ENCODE peak calls at places on chromosomes 12 and 14, in nine cellular contexts. One of them, this sample, is unnamed.

GRCh38 chr12:132229926-132230325 is 85.7 kb downstream of the NOC4L start:
- DNase-seq in NB4: no peak
- DNase-seq in ACHN: no peak
- DNase-seq in heart right ventricle: no peak
- DNase-seq in pons: no peak
- DNase-seq in foreskin keratinocyte: no peak
- DNase-seq in stimulated activated CD4-positive, alpha-beta T cell treated with anti-CD3 and anti-CD28 coated beads, Interleukin-1b, Interleukin-23, amount 100 ng/mL, for 24 hours: no peak
- DNase-seq in foreskin fibroblast: no peak
- DNase-seq in MV-4-11: no peak
- DNase-seq in this sample: no peak

GRCh38 chr14:81400202-81400678 is at the start of gene STON2:
- DNase-seq in NB4: peak; percentile 67
- DNase-seq in foreskin fibroblast: peak; percentile 69
- DNase-seq in pons: peak; percentile 48
- DNase-seq in stimulated activated CD4-positive, alpha-beta T cell treated with anti-CD3 and anti-CD28 coated beads, Interleukin-1b, Interleukin-23, amount 100 ng/mL, for 24 hours: no peak
- DNase-seq in ACHN: peak; percentile 54
- DNase-seq in MV-4-11: peak; percentile 70
- DNase-seq in heart right ventricle: peak; percentile 19
- DNase-seq in foreskin keratinocyte: peak; percentile 92
- DNase-seq in this sample: no peak

GRCh38 chr12:90090929-90091651 is 382.5 kb upstream of the ATP2B1 start:
- DNase-seq in ACHN: peak; percentile 88
- DNase-seq in foreskin keratinocyte: peak; percentile 99
- DNase-seq in foreskin fibroblast: peak; percentile 98
- DNase-seq in MV-4-11: peak; percentile 67
- DNase-seq in heart right ventricle: no peak
- DNase-seq in pons: no peak
- DNase-seq in NB4: peak; percentile 68
- DNase-seq in stimulated activated CD4-positive, alpha-beta T cell treated with anti-CD3 and anti-CD28 coated beads, Interleukin-1b, Interleukin-23, amount 100 ng/mL, for 24 hours: no peak
- DNase-seq in this sample: peak; percentile 76

GRCh38 chr12:63843613-63844390 is 698 bp upstream of the SRGAP1 start:
- DNase-seq in pons: peak; percentile 94
- DNase-seq in ACHN: peak; percentile 98
- DNase-seq in foreskin fibroblast: peak; percentile 99
- DNase-seq in stimulated activated CD4-positive, alpha-beta T cell treated with anti-CD3 and anti-CD28 coated beads, Interleukin-1b, Interleukin-23, amount 100 ng/mL, for 24 hours: peak; percentile 65
- DNase-seq in foreskin keratinocyte: peak; percentile 78
- DNase-seq in NB4: peak; percentile 94
- DNase-seq in heart right ventricle: peak; percentile 93
- DNase-seq in MV-4-11: peak; percentile 74
- DNase-seq in this sample: peak; percentile 93

GRCh38 chr12:5094986-5095385 is 51.3 kb downstream of the KCNA5 start:
- DNase-seq in ACHN: no peak
- DNase-seq in pons: no peak
- DNase-seq in stimulated activated CD4-positive, alpha-beta T cell treated with anti-CD3 and anti-CD28 coated beads, Interleukin-1b, Interleukin-23, amount 100 ng/mL, for 24 hours: no peak
- DNase-seq in foreskin fibroblast: no peak
- DNase-seq in heart right ventricle: no peak
- DNase-seq in foreskin keratinocyte: no peak
- DNase-seq in MV-4-11: no peak
- DNase-seq in NB4: no peak
- DNase-seq in this sample: no peak

GRCh38 chr12:63899396-63899795 is 54.9 kb downstream of the SRGAP1 start:
- DNase-seq in stimulated activated CD4-positive, alpha-beta T cell treated with anti-CD3 and anti-CD28 coated beads, Interleukin-1b, Interleukin-23, amount 100 ng/mL, for 24 hours: no peak
- DNase-seq in ACHN: no peak
- DNase-seq in foreskin keratinocyte: no peak
- DNase-seq in NB4: no peak
- DNase-seq in foreskin fibroblast: no peak
- DNase-seq in MV-4-11: peak; percentile 9
- DNase-seq in pons: no peak
- DNase-seq in heart right ventricle: no peak
- DNase-seq in this sample: no peak

GRCh38 chr12:67367843-67368242 is 98.7 kb downstream of the CAND1 start:
- DNase-seq in foreskin keratinocyte: no peak
- DNase-seq in foreskin fibroblast: peak; percentile 46
- DNase-seq in MV-4-11: no peak
- DNase-seq in NB4: no peak
- DNase-seq in pons: no peak
- DNase-seq in heart right ventricle: no peak
- DNase-seq in ACHN: no peak
- DNase-seq in stimulated activated CD4-positive, alpha-beta T cell treated with anti-CD3 and anti-CD28 coated beads, Interleukin-1b, Interleukin-23, amount 100 ng/mL, for 24 hours: no peak
- DNase-seq in this sample: no peak

GRCh38 chr14:68392393-68393085 is 400.3 kb downstream of the ZFP36L1 start:
- DNase-seq in MV-4-11: peak; percentile 89
- DNase-seq in stimulated activated CD4-positive, alpha-beta T cell treated with anti-CD3 and anti-CD28 coated beads, Interleukin-1b, Interleukin-23, amount 100 ng/mL, for 24 hours: no peak
- DNase-seq in foreskin fibroblast: peak; percentile 52
- DNase-seq in ACHN: no peak
- DNase-seq in heart right ventricle: peak; percentile 50
- DNase-seq in NB4: peak; percentile 34
- DNase-seq in foreskin keratinocyte: no peak
- DNase-seq in pons: peak; percentile 85
- DNase-seq in this sample: no peak

GRCh38 chr14:101226603-101227425 is 323.3 kb upstream of the RTL1 start:
- DNase-seq in pons: no peak
- DNase-seq in stimulated activated CD4-positive, alpha-beta T cell treated with anti-CD3 and anti-CD28 coated beads, Interleukin-1b, Interleukin-23, amount 100 ng/mL, for 24 hours: no peak
- DNase-seq in foreskin keratinocyte: no peak
- DNase-seq in foreskin fibroblast: no peak
- DNase-seq in NB4: no peak
- DNase-seq in ACHN: no peak
- DNase-seq in MV-4-11: no peak
- DNase-seq in heart right ventricle: no peak
- DNase-seq in this sample: no peak

GRCh38 chr12:75750950-75751349 is 239.5 kb upstream of the KRR1 start:
- DNase-seq in MV-4-11: no peak
- DNase-seq in stimulated activated CD4-positive, alpha-beta T cell treated with anti-CD3 and anti-CD28 coated beads, Interleukin-1b, Interleukin-23, amount 100 ng/mL, for 24 hours: no peak
- DNase-seq in ACHN: peak; percentile 21
- DNase-seq in NB4: no peak
- DNase-seq in heart right ventricle: no peak
- DNase-seq in pons: no peak
- DNase-seq in foreskin keratinocyte: no peak
- DNase-seq in foreskin fibroblast: peak; percentile 78
- DNase-seq in this sample: no peak

GRCh38 chr12:56601503-56601902 is 28.6 kb downstream of the BAZ2A start:
- DNase-seq in NB4: peak; percentile 57
- DNase-seq in stimulated activated CD4-positive, alpha-beta T cell treated with anti-CD3 and anti-CD28 coated beads, Interleukin-1b, Interleukin-23, amount 100 ng/mL, for 24 hours: no peak
- DNase-seq in foreskin keratinocyte: no peak
- DNase-seq in foreskin fibroblast: no peak
- DNase-seq in ACHN: peak; percentile 38
- DNase-seq in heart right ventricle: peak; percentile 37
- DNase-seq in pons: no peak
- DNase-seq in MV-4-11: no peak
- DNase-seq in this sample: no peak

GRCh38 chr12:2074792-2075191 is 22.0 kb downstream of the CACNA1C start:
- DNase-seq in foreskin keratinocyte: no peak
- DNase-seq in NB4: no peak
- DNase-seq in stimulated activated CD4-positive, alpha-beta T cell treated with anti-CD3 and anti-CD28 coated beads, Interleukin-1b, Interleukin-23, amount 100 ng/mL, for 24 hours: no peak
- DNase-seq in foreskin fibroblast: no peak
- DNase-seq in MV-4-11: no peak
- DNase-seq in pons: no peak
- DNase-seq in ACHN: no peak
- DNase-seq in heart right ventricle: no peak
- DNase-seq in this sample: no peak

GRCh38 chr12:59626382-59626781 is 30.6 kb downstream of the SLC16A7 start:
- DNase-seq in heart right ventricle: no peak
- DNase-seq in MV-4-11: no peak
- DNase-seq in pons: no peak
- DNase-seq in foreskin keratinocyte: peak; percentile 83
- DNase-seq in stimulated activated CD4-positive, alpha-beta T cell treated with anti-CD3 and anti-CD28 coated beads, Interleukin-1b, Interleukin-23, amount 100 ng/mL, for 24 hours: no peak
- DNase-seq in NB4: no peak
- DNase-seq in foreskin fibroblast: peak; percentile 46
- DNase-seq in ACHN: no peak
- DNase-seq in this sample: no peak

GRCh38 chr14:59026086-59026485 is 162.4 kb upstream of the DAAM1 start:
- DNase-seq in stimulated activated CD4-positive, alpha-beta T cell treated with anti-CD3 and anti-CD28 coated beads, Interleukin-1b, Interleukin-23, amount 100 ng/mL, for 24 hours: no peak
- DNase-seq in foreskin fibroblast: peak; percentile 30
- DNase-seq in pons: no peak
- DNase-seq in ACHN: no peak
- DNase-seq in heart right ventricle: no peak
- DNase-seq in foreskin keratinocyte: no peak
- DNase-seq in NB4: no peak
- DNase-seq in MV-4-11: no peak
- DNase-seq in this sample: no peak

GRCh38 chr12:19171731-19172130 is 42.2 kb downstream of the PLEKHA5 start:
- DNase-seq in foreskin fibroblast: peak; percentile 19
- DNase-seq in foreskin keratinocyte: no peak
- DNase-seq in ACHN: no peak
- DNase-seq in pons: no peak
- DNase-seq in heart right ventricle: no peak
- DNase-seq in NB4: no peak
- DNase-seq in stimulated activated CD4-positive, alpha-beta T cell treated with anti-CD3 and anti-CD28 coated beads, Interleukin-1b, Interleukin-23, amount 100 ng/mL, for 24 hours: no peak
- DNase-seq in MV-4-11: no peak
- DNase-seq in this sample: no peak

GRCh38 chr12:66035289-66035961 is 95.1 kb downstream of the LLPH start:
- DNase-seq in heart right ventricle: no peak
- DNase-seq in pons: no peak
- DNase-seq in foreskin keratinocyte: peak; percentile 61
- DNase-seq in MV-4-11: peak; percentile 16
- DNase-seq in stimulated activated CD4-positive, alpha-beta T cell treated with anti-CD3 and anti-CD28 coated beads, Interleukin-1b, Interleukin-23, amount 100 ng/mL, for 24 hours: no peak
- DNase-seq in ACHN: peak; percentile 85
- DNase-seq in NB4: peak; percentile 69
- DNase-seq in foreskin fibroblast: peak; percentile 78
- DNase-seq in this sample: no peak

GRCh38 chr12:19198272-19198671 is 68.7 kb downstream of the PLEKHA5 start:
- DNase-seq in ACHN: no peak
- DNase-seq in stimulated activated CD4-positive, alpha-beta T cell treated with anti-CD3 and anti-CD28 coated beads, Interleukin-1b, Interleukin-23, amount 100 ng/mL, for 24 hours: no peak
- DNase-seq in pons: no peak
- DNase-seq in heart right ventricle: no peak
- DNase-seq in foreskin fibroblast: peak; percentile 64
- DNase-seq in foreskin keratinocyte: peak; percentile 89
- DNase-seq in NB4: no peak
- DNase-seq in MV-4-11: no peak
- DNase-seq in this sample: no peak

GRCh38 chr12:8499616-8500015 is 13.7 kb upstream of the CLEC4D start:
- DNase-seq in MV-4-11: no peak
- DNase-seq in foreskin fibroblast: no peak
- DNase-seq in stimulated activated CD4-positive, alpha-beta T cell treated with anti-CD3 and anti-CD28 coated beads, Interleukin-1b, Interleukin-23, amount 100 ng/mL, for 24 hours: no peak
- DNase-seq in ACHN: no peak
- DNase-seq in NB4: peak; percentile 32
- DNase-seq in heart right ventricle: no peak
- DNase-seq in pons: no peak
- DNase-seq in foreskin keratinocyte: peak; percentile 5
- DNase-seq in this sample: no peak

GRCh38 chr12:106978035-106978800 is 8.7 kb downstream of the MTERF2 start:
- DNase-seq in ACHN: no peak
- DNase-seq in stimulated activated CD4-positive, alpha-beta T cell treated with anti-CD3 and anti-CD28 coated beads, Interleukin-1b, Interleukin-23, amount 100 ng/mL, for 24 hours: no peak
- DNase-seq in heart right ventricle: peak; percentile 77
- DNase-seq in MV-4-11: no peak
- DNase-seq in foreskin keratinocyte: no peak
- DNase-seq in NB4: no peak
- DNase-seq in foreskin fibroblast: peak; percentile 67
- DNase-seq in pons: peak; percentile 55
- DNase-seq in this sample: peak; percentile 70

GRCh38 chr12:62581288-62582064 is 114.8 kb downstream of the MON2 start:
- DNase-seq in NB4: peak; percentile 73
- DNase-seq in foreskin keratinocyte: peak; percentile 33
- DNase-seq in ACHN: peak; percentile 73
- DNase-seq in stimulated activated CD4-positive, alpha-beta T cell treated with anti-CD3 and anti-CD28 coated beads, Interleukin-1b, Interleukin-23, amount 100 ng/mL, for 24 hours: no peak
- DNase-seq in foreskin fibroblast: peak; percentile 73
- DNase-seq in heart right ventricle: peak; percentile 4
- DNase-seq in pons: peak; percentile 78
- DNase-seq in MV-4-11: peak; percentile 68
- DNase-seq in this sample: peak; percentile 31

GRCh38 chr14:74962059-74962458 is 6.7 kb upstream of the PGF start:
- DNase-seq in ACHN: no peak
- DNase-seq in pons: no peak
- DNase-seq in MV-4-11: no peak
- DNase-seq in foreskin keratinocyte: no peak
- DNase-seq in foreskin fibroblast: no peak
- DNase-seq in stimulated activated CD4-positive, alpha-beta T cell treated with anti-CD3 and anti-CD28 coated beads, Interleukin-1b, Interleukin-23, amount 100 ng/mL, for 24 hours: no peak
- DNase-seq in heart right ventricle: no peak
- DNase-seq in NB4: no peak
- DNase-seq in this sample: no peak

GRCh38 chr12:52223411-52224039 is 9.5 kb upstream of the KRT7 start:
- DNase-seq in NB4: no peak
- DNase-seq in MV-4-11: no peak
- DNase-seq in ACHN: no peak
- DNase-seq in pons: no peak
- DNase-seq in heart right ventricle: no peak
- DNase-seq in stimulated activated CD4-positive, alpha-beta T cell treated with anti-CD3 and anti-CD28 coated beads, Interleukin-1b, Interleukin-23, amount 100 ng/mL, for 24 hours: no peak
- DNase-seq in foreskin keratinocyte: no peak
- DNase-seq in foreskin fibroblast: peak; percentile 68
- DNase-seq in this sample: no peak

GRCh38 chr12:125017801-125018200 is 24.4 kb downstream of the BRI3BP start:
- DNase-seq in foreskin keratinocyte: no peak
- DNase-seq in foreskin fibroblast: no peak
- DNase-seq in stimulated activated CD4-positive, alpha-beta T cell treated with anti-CD3 and anti-CD28 coated beads, Interleukin-1b, Interleukin-23, amount 100 ng/mL, for 24 hours: no peak
- DNase-seq in ACHN: no peak
- DNase-seq in MV-4-11: no peak
- DNase-seq in pons: no peak
- DNase-seq in NB4: no peak
- DNase-seq in heart right ventricle: no peak
- DNase-seq in this sample: no peak

GRCh38 chr14:75399819-75400678 is 27.8 kb upstream of the JDP2 start:
- DNase-seq in heart right ventricle: peak; percentile 89
- DNase-seq in foreskin keratinocyte: peak; percentile 88
- DNase-seq in foreskin fibroblast: peak; percentile 76
- DNase-seq in pons: peak; percentile 58
- DNase-seq in MV-4-11: peak; percentile 61
- DNase-seq in ACHN: peak; percentile 47
- DNase-seq in NB4: peak; percentile 83
- DNase-seq in stimulated activated CD4-positive, alpha-beta T cell treated with anti-CD3 and anti-CD28 coated beads, Interleukin-1b, Interleukin-23, amount 100 ng/mL, for 24 hours: no peak
- DNase-seq in this sample: no peak

GRCh38 chr12:60123443-60124000 is 527.7 kb downstream of the SLC16A7 start:
- DNase-seq in MV-4-11: no peak
- DNase-seq in heart right ventricle: no peak
- DNase-seq in stimulated activated CD4-positive, alpha-beta T cell treated with anti-CD3 and anti-CD28 coated beads, Interleukin-1b, Interleukin-23, amount 100 ng/mL, for 24 hours: no peak
- DNase-seq in foreskin keratinocyte: peak; percentile 7
- DNase-seq in ACHN: no peak
- DNase-seq in foreskin fibroblast: peak; percentile 57
- DNase-seq in NB4: no peak
- DNase-seq in pons: no peak
- DNase-seq in this sample: no peak

GRCh38 chr12:32922546-32923297 is 26.1 kb upstream of the PKP2 start:
- DNase-seq in pons: no peak
- DNase-seq in heart right ventricle: no peak
- DNase-seq in ACHN: no peak
- DNase-seq in foreskin fibroblast: no peak
- DNase-seq in stimulated activated CD4-positive, alpha-beta T cell treated with anti-CD3 and anti-CD28 coated beads, Interleukin-1b, Interleukin-23, amount 100 ng/mL, for 24 hours: no peak
- DNase-seq in foreskin keratinocyte: peak; percentile 83
- DNase-seq in MV-4-11: no peak
- DNase-seq in NB4: no peak
- DNase-seq in this sample: no peak

GRCh38 chr12:54384591-54385041 is at the start of gene ZNF385A:
- DNase-seq in NB4: peak; percentile 99
- DNase-seq in MV-4-11: peak; percentile 97
- DNase-seq in foreskin fibroblast: no peak
- DNase-seq in pons: peak; percentile 72
- DNase-seq in heart right ventricle: no peak
- DNase-seq in ACHN: no peak
- DNase-seq in foreskin keratinocyte: no peak
- DNase-seq in stimulated activated CD4-positive, alpha-beta T cell treated with anti-CD3 and anti-CD28 coated beads, Interleukin-1b, Interleukin-23, amount 100 ng/mL, for 24 hours: no peak
- DNase-seq in this sample: no peak

GRCh38 chr14:93013368-93013719 is 90.4 kb downstream of the CHGA start:
- DNase-seq in NB4: peak; percentile 43
- DNase-seq in stimulated activated CD4-positive, alpha-beta T cell treated with anti-CD3 and anti-CD28 coated beads, Interleukin-1b, Interleukin-23, amount 100 ng/mL, for 24 hours: no peak
- DNase-seq in heart right ventricle: no peak
- DNase-seq in foreskin keratinocyte: no peak
- DNase-seq in pons: no peak
- DNase-seq in MV-4-11: peak; percentile 57
- DNase-seq in ACHN: no peak
- DNase-seq in foreskin fibroblast: peak; percentile 74
- DNase-seq in this sample: no peak

GRCh38 chr14:99910337-99911268 is 117.4 kb downstream of the EML1 start:
- DNase-seq in stimulated activated CD4-positive, alpha-beta T cell treated with anti-CD3 and anti-CD28 coated beads, Interleukin-1b, Interleukin-23, amount 100 ng/mL, for 24 hours: no peak
- DNase-seq in foreskin fibroblast: peak; percentile 91
- DNase-seq in heart right ventricle: no peak
- DNase-seq in foreskin keratinocyte: peak; percentile 79
- DNase-seq in ACHN: peak; percentile 82
- DNase-seq in MV-4-11: no peak
- DNase-seq in NB4: no peak
- DNase-seq in pons: no peak
- DNase-seq in this sample: no peak

GRCh38 chr12:13024151-13024946 is 19.8 kb upstream of the FAM234B start:
- DNase-seq in MV-4-11: peak; percentile 35
- DNase-seq in ACHN: peak; percentile 63
- DNase-seq in heart right ventricle: peak; percentile 15
- DNase-seq in foreskin fibroblast: peak; percentile 82
- DNase-seq in stimulated activated CD4-positive, alpha-beta T cell treated with anti-CD3 and anti-CD28 coated beads, Interleukin-1b, Interleukin-23, amount 100 ng/mL, for 24 hours: no peak
- DNase-seq in foreskin keratinocyte: peak; percentile 28
- DNase-seq in NB4: peak; percentile 39
- DNase-seq in pons: no peak
- DNase-seq in this sample: no peak

GRCh38 chr12:66190519-66191406 is 1.7 kb downstream of the IRAK3 start:
- DNase-seq in pons: peak; percentile 34
- DNase-seq in MV-4-11: peak; percentile 63
- DNase-seq in NB4: peak; percentile 70
- DNase-seq in foreskin keratinocyte: peak; percentile 33
- DNase-seq in heart right ventricle: no peak
- DNase-seq in foreskin fibroblast: peak; percentile 61
- DNase-seq in stimulated activated CD4-positive, alpha-beta T cell treated with anti-CD3 and anti-CD28 coated beads, Interleukin-1b, Interleukin-23, amount 100 ng/mL, for 24 hours: no peak
- DNase-seq in ACHN: no peak
- DNase-seq in this sample: no peak

This sample was measured in NCI-H2227 treated with DMSO at 0.1 percent for 48 hours.